ENCODE peak calls at places on chromosomes 11 and 22, in eight cellular contexts. H, R, M, A, C, Q, G and L are unnamed samples.
A peak's percentile ranks its signal among the peaks of the same experiment; 100 is the strongest.

GRCh38 chr11:117305145-117305544 is 10.9 kb downstream of the BACE1 start:
- DNase-seq in G (no peak), H (no peak), A (no peak), R (no peak), Q (no peak), C (peak; percentile 36), M (no peak), L (no peak)

GRCh38 chr11:57460017-57460755 is at the start of gene RTN4RL2:
- DNase-seq in A (no peak), G (peak; percentile 45), Q (peak; percentile 67), M (no peak), H (peak; percentile 48), R (peak; percentile 19), C (no peak), L (peak; percentile 47)

GRCh38 chr11:32062540-32062939 is 28.3 kb upstream of the RCN1 start:
- DNase-seq in G (no peak), A (no peak), M (no peak), Q (no peak), C (no peak), H (no peak), R (no peak), L (no peak)

GRCh38 chr11:117097567-117098268 is 510 bp downstream of the SIK3 start:
- DNase-seq in H (peak; percentile 42), C (peak; percentile 77), Q (peak; percentile 69), R (peak; percentile 31), A (no peak), G (no peak), M (no peak), L (peak; percentile 58)

GRCh38 chr11:125272822-125273221 is 108.3 kb downstream of the PKNOX2 start:
- DNase-seq in M (no peak), H (no peak), R (no peak), Q (no peak), G (no peak), A (no peak), C (no peak), L (no peak)

GRCh38 chr11:61281581-61282250 is 13.4 kb downstream of the VWCE start:
- DNase-seq in G (no peak), A (no peak), M (no peak), C (peak; percentile 71), Q (peak; percentile 79), R (peak; percentile 15), H (peak; percentile 27), L (peak; percentile 82)

GRCh38 chr11:131684111-131685060 is 314.0 kb downstream of the NTM start:
- DNase-seq in C (no peak), H (no peak), A (no peak), Q (no peak), M (no peak), R (no peak), G (no peak), L (no peak)

GRCh38 chr11:32418836-32419235 is 16.5 kb downstream of the WT1 start:
- DNase-seq in R (no peak), M (no peak), G (no peak), Q (no peak), C (no peak), H (no peak), A (no peak), L (no peak)

GRCh38 chr11:83544871-83545270 is 258.7 kb upstream of the CCDC90B start:
- DNase-seq in Q (no peak), C (no peak), M (no peak), R (no peak), G (no peak), H (no peak), A (no peak), L (peak; percentile 23)

GRCh38 chr11:75480185-75480889 is 45.4 kb downstream of the GDPD5 start:
- DNase-seq in M (no peak), C (no peak), A (no peak), Q (no peak), G (no peak), H (no peak), R (no peak), L (no peak)
- H3K4me1 ChIP-seq in M (peaks cover 35% of the 10 kb centered on the region), C (peaks cover 5% of the 10 kb centered on the region), A (peaks cover 16% of the 10 kb centered on the region), Q (peaks cover 12% of the 10 kb centered on the region), G (peaks cover 10% of the 10 kb centered on the region), H (peaks cover 55% of the 10 kb centered on the region), R (peaks cover 13% of the 10 kb centered on the region), L (no peaks in the 10 kb centered on the region)

GRCh38 chr22:42881298-42881697 is 24.2 kb upstream of the ARFGAP3 start:
- DNase-seq in C (no peak), A (no peak), R (no peak), G (no peak), H (no peak), Q (no peak), M (no peak), L (no peak)
- H3K36me3 ChIP-seq in C (peaks cover 40% of the 10 kb centered on the region), A (peaks cover 100% of the 10 kb centered on the region), R (peaks cover 24% of the 10 kb centered on the region), G (peaks cover 77% of the 10 kb centered on the region), H (peaks cover 87% of the 10 kb centered on the region), Q (peaks cover 15% of the 10 kb centered on the region), M (no peaks in the 10 kb centered on the region), L (no peaks in the 10 kb centered on the region)

GRCh38 chr11:94998285-94998684 is 24.8 kb downstream of the KDM4D start:
- DNase-seq in Q (no peak), M (no peak), R (no peak), G (no peak), H (no peak), C (no peak), A (no peak), L (no peak)

GRCh38 chr11:94993400-94993943 is 20.0 kb downstream of the KDM4D start:
- DNase-seq in M (no peak), A (no peak), H (no peak), Q (no peak), R (no peak), C (no peak), G (no peak), L (no peak)

GRCh38 chr11:94997437-94997836 is 23.9 kb downstream of the KDM4D start:
- DNase-seq in C (no peak), A (no peak), H (no peak), M (no peak), R (no peak), G (no peak), Q (no peak), L (no peak)
- TF ChIP-seq CTCF in C (no peak), A (no peak), H (no peak), M (no peak), R (no peak), G (no peak), Q (no peak), L (no peak)

DNA sequence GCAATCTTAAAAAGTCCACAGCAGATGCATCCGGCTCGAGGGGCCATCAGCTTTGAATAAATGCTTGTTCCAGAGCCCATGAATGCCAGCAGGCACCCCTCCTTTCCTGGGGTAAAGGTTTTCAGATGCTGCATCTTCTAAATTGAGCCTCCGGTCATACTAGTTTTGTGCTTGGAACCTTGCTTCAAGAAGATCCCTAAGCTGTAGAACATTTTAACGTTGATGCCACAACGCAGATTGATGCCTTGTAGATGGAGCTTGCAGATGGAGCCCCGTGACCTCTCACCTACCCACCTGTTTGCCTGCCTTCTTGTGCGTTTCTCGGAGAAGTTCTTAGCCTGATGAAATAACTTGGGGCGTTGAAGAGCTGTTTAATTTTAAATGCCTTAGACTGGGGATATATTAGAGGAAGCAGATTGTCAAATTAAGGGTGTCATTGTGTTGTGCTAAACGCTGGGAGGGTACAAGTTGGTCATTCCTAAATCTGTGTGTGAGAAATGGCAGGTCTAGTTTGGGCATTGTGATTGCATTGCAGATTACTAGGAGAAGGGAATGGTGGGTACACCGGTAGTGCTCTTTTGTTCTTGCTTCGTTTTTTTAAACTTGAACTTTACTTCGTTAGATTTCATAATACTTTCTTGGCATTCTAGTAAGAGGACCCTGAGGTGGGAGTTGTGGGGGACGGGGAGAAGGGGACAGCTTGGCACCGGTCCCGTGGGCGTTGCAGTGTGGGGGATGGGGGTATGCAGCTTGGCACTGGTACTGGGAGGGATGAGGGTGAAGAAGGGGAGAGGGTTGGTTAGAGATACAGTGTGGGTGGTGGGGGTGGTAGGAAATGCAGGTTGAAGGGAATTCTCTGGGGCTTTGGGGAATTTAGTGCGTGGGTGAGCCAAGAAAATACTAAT is 1.9 kb downstream of the NEAT1 start:
- DNase-seq in C (peak; percentile 77), Q (no peak), M (no peak), H (peak; percentile 50), R (peak; percentile 78), A (no peak), G (peak; percentile 54), L (peak; percentile 33)
- H3K4me1 ChIP-seq in C (peaks cover 52% of the 10 kb centered on the region), Q (peaks cover 78% of the 10 kb centered on the region), M (peaks cover 25% of the 10 kb centered on the region), H (peaks cover 86% of the 10 kb centered on the region), R (peaks cover 53% of the 10 kb centered on the region), A (peaks cover 13% of the 10 kb centered on the region), G (peaks cover 6% of the 10 kb centered on the region), L (peaks cover 37% of the 10 kb centered on the region)

DNA sequence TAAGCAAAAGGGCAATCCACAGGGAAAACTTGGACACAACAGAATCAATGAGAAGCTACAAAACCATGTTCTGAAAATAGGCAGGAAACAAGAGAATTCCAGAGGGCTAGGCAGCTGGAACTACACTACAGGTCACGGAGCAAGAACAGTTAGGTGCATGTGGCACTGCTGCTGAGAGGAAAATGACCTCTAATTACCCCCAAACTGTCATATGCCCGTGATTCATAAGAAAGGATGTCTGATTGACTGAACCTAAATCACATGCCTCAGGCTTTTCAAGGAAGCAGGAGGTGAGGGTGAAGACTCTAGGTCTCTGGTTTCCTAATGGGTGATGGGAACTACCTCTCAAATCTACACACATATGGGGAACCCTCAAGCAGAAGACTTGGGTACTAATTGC is 17.9 kb upstream of the RRAS2 start:
- DNase-seq in C (no peak), G (no peak), Q (no peak), H (no peak), A (no peak), M (no peak), R (no peak), L (no peak)
- H3K36me3 ChIP-seq in C (no peaks in the 10 kb centered on the region), G (no peaks in the 10 kb centered on the region), Q (no peaks in the 10 kb centered on the region), H (no peaks in the 10 kb centered on the region), A (no peaks in the 10 kb centered on the region), M (no peaks in the 10 kb centered on the region), R (no peaks in the 10 kb centered on the region), L (no peaks in the 10 kb centered on the region)

GRCh38 chr22:41957941-41958556 is 6.1 kb downstream of the SMIM45 start:
- DNase-seq in Q (no peak), A (no peak), H (no peak), R (no peak), C (no peak), G (no peak), M (no peak), L (no peak)
- TF ChIP-seq CTCF in Q (no peak), A (no peak), H (peak; percentile 42), R (peak; percentile 53), C (no peak), G (no peak), M (no peak), L (no peak)